ENCODE peak calls at places on chromosomes 6 and 20, in nine cellular contexts. F, X, S, R, E, V, N, I and U are unnamed samples. For H3K4me1, the result is how much of the 10 kb centered on the place peaks cover.

GRCh38 chr6:43856005-43856765 is 86.2 kb downstream of the VEGFA start:
- DNase-seq in E (no peak), S (peak), X (no peak), F (no peak), I (no peak), N (peak), V (peak), R (peak), U (no peak)

GRCh38 chr20:13008761-13009681 is at the start of gene SPTLC3:
- DNase-seq in V (peak), I (peak), N (no peak), F (no peak), E (no peak), R (peak), S (peak), X (no peak), U (no peak)

GRCh38 chr6:29112135-29112534 is 4.3 kb downstream of the OR2J3 start:
- DNase-seq in S (no peak), X (no peak), F (no peak), V (peak), R (no peak), I (no peak), N (peak), E (no peak), U (no peak)

GRCh38 chr6:56297022-56297995 is 49.9 kb upstream of the COL21A1 start:
- DNase-seq in R (no peak), N (no peak), E (no peak), F (no peak), V (no peak), X (no peak), I (no peak), S (no peak), U (no peak)

GRCh38 chr6:27176096-27176495 is 71.4 kb upstream of the PRSS16 start:
- DNase-seq in V (no peak), I (no peak), F (no peak), S (no peak), E (no peak), N (no peak), R (no peak), X (no peak), U (no peak)

GRCh38 chr6:46170357-46171289 is at the start of gene ENPP5:
- DNase-seq in F (peak), R (peak), I (peak), X (peak), S (peak), E (peak), V (peak), N (peak), U (peak)

GRCh38 chr20:58746551-58747399 is 54.2 kb downstream of the NPEPL1 start:
- DNase-seq in I (no peak), S (no peak), R (no peak), N (no peak), F (no peak), X (no peak), E (no peak), V (no peak), U (no peak)

GRCh38 chr20:25081065-25081729 is 744 bp downstream of the VSX1 start:
- DNase-seq in V (peak), E (no peak), I (no peak), F (no peak), R (peak), X (no peak), S (peak), N (no peak), U (no peak)

GRCh38 chr6:85191656-85192055 is 258.2 kb upstream of the NT5E start:
- DNase-seq in I (no peak), V (no peak), S (no peak), F (no peak), E (no peak), R (no peak), X (no peak), N (no peak), U (no peak)

GRCh38 chr20:53899351-53900167 is 170.8 kb downstream of the BCAS1 start:
- DNase-seq in F (peak), S (no peak), X (no peak), R (peak), I (no peak), N (no peak), V (no peak), E (peak), U (no peak)

GRCh38 chr6:105886812-105887513 is 199.2 kb upstream of the PRDM1 start:
- DNase-seq in V (no peak), E (no peak), I (no peak), R (no peak), S (no peak), N (no peak), F (no peak), X (no peak), U (no peak)

GRCh38 chr6:119620846-119621570 is 271.4 kb upstream of the MAN1A1 start:
- DNase-seq in X (no peak), N (peak), V (peak), S (no peak), F (no peak), E (no peak), R (no peak), I (no peak), U (no peak)

GRCh38 chr20:13800728-13801134 is 15.9 kb downstream of the NDUFAF5 start:
- DNase-seq in V (no peak), S (peak), E (no peak), R (peak), N (no peak), I (peak), X (peak), F (no peak), U (peak)

GRCh38 chr6:28948782-28949486 is 25.1 kb upstream of the TRIM27 start:
- DNase-seq in E (no peak), F (no peak), X (no peak), S (no peak), R (no peak), I (no peak), V (no peak), N (no peak), U (no peak)

GRCh38 chr20:38969708-38970107 is 7.6 kb downstream of the DHX35 start:
- DNase-seq in V (no peak), N (no peak), F (no peak), S (no peak), X (no peak), I (no peak), R (no peak), E (no peak), U (no peak)

GRCh38 chr6:20319520-20320357 is 81.9 kb upstream of the E2F3 start:
- DNase-seq in V (no peak), S (no peak), F (peak), R (peak), I (no peak), X (no peak), N (no peak), E (peak), U (peak)

GRCh38 chr6:158471339-158471738 is 88.6 kb upstream of the TMEM181 start:
- DNase-seq in F (no peak), I (no peak), V (no peak), X (no peak), S (no peak), N (no peak), E (no peak), R (no peak), U (no peak)

GRCh38 chr6:1423578-1423977 is 34.2 kb downstream of the FOXF2 start:
- DNase-seq in N (no peak), X (no peak), R (no peak), S (no peak), E (no peak), I (no peak), V (no peak), F (no peak), U (no peak)

GRCh38 chr20:46264391-46265266 is 43.7 kb downstream of the CDH22 start:
- DNase-seq in R (no peak), E (no peak), N (no peak), I (no peak), V (no peak), S (no peak), X (no peak), F (no peak), U (no peak)

GRCh38 chr6:40719671-40720374 is 132.7 kb upstream of the LRFN2 start:
- DNase-seq in F (no peak), I (no peak), S (peak), E (no peak), V (peak), N (no peak), R (no peak), X (no peak), U (no peak)

GRCh38 chr6:1577146-1577680 is 32.5 kb upstream of the FOXC1 start:
- DNase-seq in E (no peak), R (no peak), X (no peak), V (no peak), N (no peak), I (no peak), F (no peak), S (no peak), U (no peak)

GRCh38 chr6:36154286-36154685 is 24.0 kb downstream of the MAPK13 start:
- DNase-seq in F (no peak), V (peak), E (no peak), N (no peak), X (no peak), R (no peak), I (no peak), S (no peak), U (no peak)

GRCh38 chr6:109896333-109896732 is 81.8 kb upstream of the GPR6 start:
- DNase-seq in V (peak), S (no peak), F (no peak), R (no peak), N (no peak), E (no peak), I (no peak), X (no peak), U (no peak)

GRCh38 chr6:124977067-124977908 is 15.1 kb downstream of the RNF217 start:
- DNase-seq in E (no peak), R (no peak), S (no peak), I (no peak), F (no peak), N (no peak), X (no peak), V (no peak), U (no peak)

GRCh38 chr6:81708306-81708705 is 44.2 kb downstream of the TENT5A start:
- DNase-seq in X (no peak), R (no peak), V (peak), I (no peak), F (no peak), E (no peak), S (no peak), N (no peak), U (no peak)

GRCh38 chr6:124590001-124590400 is 372.2 kb upstream of the RNF217 start:
- DNase-seq in X (no peak), F (no peak), S (no peak), I (no peak), R (no peak), N (no peak), E (no peak), V (peak), U (no peak)

GRCh38 chr6:36656441-36656840 is 22.1 kb upstream of the CDKN1A start:
- DNase-seq in S (no peak), V (peak), E (no peak), N (no peak), X (no peak), I (no peak), R (no peak), F (no peak), U (no peak)

GRCh38 chr20:3158968-3159431 is 665 bp downstream of the FASTKD5 start:
- DNase-seq in S (peak), N (no peak), V (peak), X (no peak), I (no peak), R (no peak), E (no peak), F (no peak), U (no peak)

GRCh38 chr20:59672576-59672975 is 68.2 kb downstream of the PHACTR3 start:
- DNase-seq in S (no peak), F (no peak), E (no peak), N (no peak), I (no peak), R (no peak), V (no peak), X (no peak), U (no peak)

GRCh38 chr6:103797738-103798137 is 1062.0 kb downstream of the HACE1 start:
- DNase-seq in N (no peak), E (no peak), S (no peak), I (no peak), F (no peak), R (no peak), X (no peak), V (peak), U (no peak)

GRCh38 chr6:12490904-12491571 is 200.9 kb downstream of the EDN1 start:
- DNase-seq in N (no peak), F (no peak), S (no peak), E (no peak), V (no peak), I (no peak), X (no peak), R (no peak), U (no peak)

GRCh38 chr6:10401004-10401536 is 13.8 kb downstream of the TFAP2A start:
- DNase-seq in R (no peak), E (no peak), X (no peak), S (no peak), F (no peak), N (no peak), I (no peak), V (peak), U (no peak)
- H3K4me1 ChIP-seq in R (under half), E (under half), X (under half), S (under half), F (under half), N (under half), I (under half), V (under half), U (under half)

DNA sequence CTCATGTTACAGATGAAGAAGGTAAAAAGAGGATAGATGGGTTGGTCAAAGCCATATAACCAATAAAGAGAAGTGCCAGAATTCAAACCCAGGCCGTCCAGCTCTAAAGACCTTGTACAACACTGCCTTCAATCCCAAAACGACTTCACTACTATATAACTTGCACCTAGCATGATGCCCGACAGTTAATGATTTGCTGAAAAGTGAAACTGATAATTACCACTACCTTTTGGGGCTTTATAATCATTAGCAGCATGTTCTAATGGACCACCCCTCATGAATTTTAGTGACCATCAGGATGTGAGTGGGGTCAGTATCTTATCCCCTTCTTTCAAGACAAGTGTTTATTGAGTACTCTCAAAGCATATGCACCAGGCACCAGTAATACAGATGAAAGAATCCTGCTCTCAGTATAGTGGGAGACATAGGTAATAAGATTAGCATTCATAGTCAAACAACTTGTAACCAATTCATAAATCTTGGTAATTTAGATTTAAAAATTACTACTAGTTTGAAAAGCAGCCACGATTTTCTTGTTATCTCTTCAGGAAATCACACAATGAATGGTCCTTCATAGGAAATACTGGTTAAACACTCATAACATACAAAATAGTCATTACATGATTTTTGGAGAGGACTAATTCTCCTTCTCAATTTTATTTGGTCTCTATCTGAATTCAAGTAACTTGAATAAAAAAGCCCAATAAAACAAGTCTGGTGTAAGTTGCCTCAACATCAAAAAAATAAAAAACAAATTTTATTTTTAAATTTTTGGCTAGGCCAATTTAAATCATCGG is 98.0 kb downstream of the EPB41L2 start:
- DNase-seq in R (no peak), F (no peak), I (no peak), S (no peak), N (no peak), X (no peak), V (no peak), E (no peak), U (no peak)
- H3K27ac ChIP-seq in R (no peak), F (no peak), I (no peak), S (no peak), N (no peak), X (peak), V (no peak), E (no peak), U (no peak)

DNA sequence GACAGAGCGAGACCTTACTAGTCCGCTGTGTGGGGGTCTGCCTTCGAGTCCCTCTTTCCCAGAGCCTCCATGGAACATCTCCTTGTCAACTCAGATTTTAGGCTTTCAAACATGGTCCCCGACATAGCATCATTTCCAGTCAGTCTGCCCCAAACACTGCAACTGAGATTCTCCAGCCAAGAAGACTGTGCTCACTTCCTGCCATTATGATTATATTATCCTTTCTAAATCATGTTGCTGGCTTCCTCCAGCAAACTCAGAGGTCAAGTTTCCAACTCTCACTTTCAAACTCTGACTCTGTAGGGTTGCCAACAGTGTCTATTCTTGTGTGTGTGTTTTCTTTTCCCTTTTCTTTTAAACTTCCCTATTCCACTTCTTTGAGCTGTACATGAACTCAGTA is 61.1 kb upstream of the TRAF3IP2 start:
- DNase-seq in S (no peak), F (no peak), N (no peak), E (no peak), I (no peak), X (no peak), R (no peak), V (no peak), U (no peak)
- H3K4me1 ChIP-seq in S (under half), F (under half), N (under half), E (under half), I (under half), X (half or more), R (under half), V (under half), U (under half)

DNA sequence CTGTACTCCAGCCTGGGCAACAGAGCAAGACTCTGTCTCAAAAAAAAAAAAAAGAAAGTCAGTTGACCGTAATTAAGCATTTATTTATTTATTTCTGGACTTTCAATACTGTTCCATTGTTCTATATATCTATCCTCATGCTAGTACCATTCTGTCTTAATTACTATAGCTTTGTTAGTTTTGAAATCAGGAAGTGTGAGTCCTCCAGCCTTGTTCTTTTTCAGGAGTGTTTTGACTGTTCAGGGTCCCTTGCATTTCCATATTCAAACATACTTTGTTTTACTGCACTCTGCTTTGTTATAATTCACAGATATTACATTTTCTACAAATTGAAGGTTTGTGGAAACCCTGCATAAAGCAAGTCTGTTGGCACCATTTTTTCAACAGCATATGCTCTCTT is 36.7 kb upstream of the ASXL1 start:
- DNase-seq in S (no peak), E (no peak), X (no peak), F (no peak), I (no peak), R (no peak), N (no peak), V (no peak), U (no peak)
- H3K27ac ChIP-seq in S (no peak), E (no peak), X (no peak), F (no peak), I (no peak), R (no peak), N (no peak), V (no peak), U (no peak)

GRCh38 chr6:107638493-107638892 is 148.6 kb downstream of the SOBP start:
- DNase-seq in X (no peak), I (no peak), F (no peak), V (no peak), N (no peak), S (no peak), R (no peak), E (no peak), U (no peak)
- H3K4me1 ChIP-seq in X (under half), I (under half), F (under half), V (under half), N (under half), S (under half), R (under half), E (under half), U (under half)

GRCh38 chr6:32089082-32089828 is 19.9 kb downstream of the TNXB start:
- DNase-seq in R (no peak), V (no peak), F (no peak), I (no peak), S (no peak), E (no peak), X (no peak), N (no peak), U (no peak)

GRCh38 chr6:32096087-32096393 is 13.1 kb downstream of the TNXB start:
- DNase-seq in V (no peak), R (no peak), S (no peak), F (no peak), X (no peak), E (no peak), I (no peak), N (no peak), U (no peak)

GRCh38 chr6:32095338-32096086 is 13.6 kb downstream of the TNXB start:
- DNase-seq in F (no peak), V (no peak), I (no peak), X (no peak), S (no peak), N (no peak), R (no peak), E (no peak), U (no peak)

GRCh38 chr6:32096394-32097258 is 12.5 kb downstream of the TNXB start:
- DNase-seq in N (no peak), S (no peak), F (no peak), X (no peak), R (no peak), V (no peak), I (no peak), E (no peak), U (no peak)

GRCh38 chr6:32092760-32093497 is 16.2 kb downstream of the TNXB start:
- DNase-seq in N (no peak), I (peak), F (no peak), R (no peak), E (no peak), V (no peak), S (no peak), X (no peak), U (peak)
- H3K27ac ChIP-seq in N (no peak), I (peak), F (no peak), R (peak), E (no peak), V (no peak), S (no peak), X (peak), U (peak)

DNA sequence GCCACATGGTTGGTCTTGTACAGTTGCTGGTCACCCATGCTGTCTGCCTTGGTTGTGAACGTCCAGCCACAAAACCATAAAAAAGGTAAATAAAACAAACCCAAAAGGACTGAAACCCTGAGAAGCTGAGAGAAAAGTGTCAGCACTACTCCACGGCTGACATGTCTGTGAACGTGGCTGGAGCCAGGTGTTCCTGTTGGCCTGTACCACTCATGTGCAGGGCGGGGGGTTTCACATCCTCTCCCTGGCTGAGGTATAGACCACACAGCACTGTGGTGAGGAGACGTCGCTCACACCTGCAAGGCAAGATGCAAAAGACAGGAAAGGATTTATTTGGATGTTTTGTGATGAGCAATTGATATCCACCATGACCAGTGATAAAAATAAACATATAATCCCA is 51.9 kb upstream of the MRPS10 start:
- DNase-seq in S (no peak), N (no peak), F (no peak), V (no peak), X (no peak), I (no peak), E (no peak), R (peak), U (no peak)
- H3K4me1 ChIP-seq in S (under half), N (under half), F (under half), V (under half), X (under half), I (under half), E (under half), R (under half), U (under half)

GRCh38 chr6:33431880-33432541 is 12.1 kb downstream of the SYNGAP1 start:
- DNase-seq in I (no peak), N (no peak), S (no peak), F (no peak), X (no peak), V (peak), E (no peak), R (no peak), U (no peak)

GRCh38 chr6:33428891-33429744 is 9.3 kb downstream of the SYNGAP1 start:
- DNase-seq in V (no peak), E (no peak), X (no peak), I (no peak), N (no peak), S (no peak), R (no peak), F (no peak), U (peak)

GRCh38 chr6:33429745-33430042 is 9.8 kb downstream of the SYNGAP1 start:
- DNase-seq in E (peak), F (no peak), R (no peak), X (no peak), S (no peak), I (no peak), N (no peak), V (no peak), U (no peak)

GRCh38 chr6:33430991-33431879 is 11.4 kb downstream of the SYNGAP1 start:
- DNase-seq in I (peak), X (peak), E (peak), V (peak), R (peak), N (no peak), S (peak), F (peak), U (peak)

GRCh38 chr6:33430334-33430733 is 10.5 kb downstream of the SYNGAP1 start:
- DNase-seq in N (no peak), E (peak), S (no peak), X (no peak), F (no peak), I (no peak), V (no peak), R (no peak), U (peak)
- H3K27ac ChIP-seq in N (no peak), E (peak), S (peak), X (no peak), F (peak), I (peak), V (peak), R (peak), U (no peak)